ENCODE peak calls at places on chromosomes 12 and 14, in four cellular contexts. V, E, Q and I are unnamed samples. For H3K4me1 and H3K36me3, the result is how much of the 10 kb centered on the place peaks cover.

GRCh38 chr12:47636908-47637780 is 68.7 kb downstream of the RPAP3 start:
- DNase-seq in V (peak), E (no peak), Q (peak), I (peak)

GRCh38 chr12:109822951-109823411 is 10.2 kb downstream of the TRPV4 start:
- DNase-seq in V (no peak), E (no peak), Q (no peak), I (no peak)

GRCh38 chr12:14810953-14811483 is 3.0 kb downstream of the SMCO3 start:
- DNase-seq in V (no peak), E (no peak), Q (no peak), I (no peak)

GRCh38 chr14:73741876-73742519 is 27.8 kb upstream of the PNMA1 start:
- DNase-seq in V (no peak), E (no peak), Q (no peak), I (no peak)

GRCh38 chr14:93150227-93151206 is 34.2 kb downstream of the MOAP1 start:
- DNase-seq in V (no peak), E (no peak), Q (no peak), I (no peak)

GRCh38 chr12:116441292-116441691 is 117.9 kb upstream of the MAP1LC3B2 start:
- DNase-seq in V (no peak), E (no peak), Q (no peak), I (no peak)

GRCh38 chr12:13538136-13538535 is 341.6 kb downstream of the EMP1 start:
- DNase-seq in V (no peak), E (no peak), Q (no peak), I (no peak)

GRCh38 chr12:57166971-57167371 is 19.6 kb upstream of the LRP1-AS start:
- DNase-seq in V (no peak), E (no peak), Q (no peak), I (no peak)

GRCh38 chr14:22097072-22097471 is 423.5 kb upstream of the OR4E1 start:
- DNase-seq in V (no peak), E (no peak), Q (no peak), I (no peak)

GRCh38 chr12:107519906-107520859 is 165.4 kb upstream of the PWP1 start:
- DNase-seq in V (no peak), E (no peak), Q (no peak), I (no peak)

GRCh38 chr12:50214018-50214417 is 46.8 kb upstream of the CERS5 start:
- DNase-seq in V (no peak), E (no peak), Q (no peak), I (no peak)
- H3K4me1 ChIP-seq in V (half or more), E (under half), Q (under half), I (under half)

GRCh38 chr14:51081209-51081608 is 13.7 kb downstream of the TRIM9 start:
- DNase-seq in V (no peak), E (no peak), Q (no peak), I (no peak)

GRCh38 chr14:51080622-51081021 is 14.3 kb downstream of the TRIM9 start:
- DNase-seq in V (no peak), E (no peak), Q (no peak), I (no peak)

GRCh38 chr14:51081712-51082111 is 13.2 kb downstream of the TRIM9 start:
- DNase-seq in V (no peak), E (no peak), Q (no peak), I (no peak)

GRCh38 chr14:51079085-51079484 is 15.8 kb downstream of the TRIM9 start:
- DNase-seq in V (no peak), E (no peak), Q (no peak), I (no peak)

DNA sequence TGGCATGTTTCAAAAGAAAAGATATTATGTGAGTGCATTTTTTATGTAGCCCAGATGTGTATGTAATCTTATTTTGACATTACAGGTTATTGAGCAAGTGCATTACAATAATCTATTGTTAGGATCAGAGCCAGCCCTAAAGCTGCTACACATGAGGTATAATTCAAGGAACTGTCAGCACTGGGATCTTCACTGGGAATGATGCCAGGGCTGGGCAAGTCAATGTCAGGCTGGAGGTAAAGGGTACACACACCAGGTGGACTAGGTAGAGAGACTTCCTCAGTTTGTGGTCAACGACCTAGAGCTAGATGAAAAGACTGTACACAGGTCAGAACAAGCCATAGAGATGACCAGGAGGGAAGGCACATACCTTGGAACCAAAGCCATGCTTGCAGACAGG is 15.4 kb downstream of the TRIM9 start:
- DNase-seq in V (no peak), E (no peak), Q (no peak), I (no peak)
- TF ChIP-seq YY1 in V (no peak), E (no peak), Q (no peak), I (no peak)

GRCh38 chr12:119683413-119683812 is 15.5 kb downstream of the PRKAB1 start:
- DNase-seq in V (no peak), E (no peak), Q (no peak), I (no peak)

GRCh38 chr12:119685375-119685774 is 17.4 kb downstream of the PRKAB1 start:
- DNase-seq in V (no peak), E (no peak), Q (no peak), I (no peak)

GRCh38 chr12:119686355-119686754 is 18.4 kb downstream of the PRKAB1 start:
- DNase-seq in V (no peak), E (no peak), Q (no peak), I (no peak)

GRCh38 chr12:119683816-119684215 is 15.9 kb downstream of the PRKAB1 start:
- DNase-seq in V (no peak), E (no peak), Q (no peak), I (no peak)

GRCh38 chr12:119684730-119685129 is 16.8 kb downstream of the PRKAB1 start:
- DNase-seq in V (no peak), E (no peak), Q (no peak), I (no peak)
- H3K36me3 ChIP-seq in V (under half), E (under half), Q (under half), I (half or more)

DNA sequence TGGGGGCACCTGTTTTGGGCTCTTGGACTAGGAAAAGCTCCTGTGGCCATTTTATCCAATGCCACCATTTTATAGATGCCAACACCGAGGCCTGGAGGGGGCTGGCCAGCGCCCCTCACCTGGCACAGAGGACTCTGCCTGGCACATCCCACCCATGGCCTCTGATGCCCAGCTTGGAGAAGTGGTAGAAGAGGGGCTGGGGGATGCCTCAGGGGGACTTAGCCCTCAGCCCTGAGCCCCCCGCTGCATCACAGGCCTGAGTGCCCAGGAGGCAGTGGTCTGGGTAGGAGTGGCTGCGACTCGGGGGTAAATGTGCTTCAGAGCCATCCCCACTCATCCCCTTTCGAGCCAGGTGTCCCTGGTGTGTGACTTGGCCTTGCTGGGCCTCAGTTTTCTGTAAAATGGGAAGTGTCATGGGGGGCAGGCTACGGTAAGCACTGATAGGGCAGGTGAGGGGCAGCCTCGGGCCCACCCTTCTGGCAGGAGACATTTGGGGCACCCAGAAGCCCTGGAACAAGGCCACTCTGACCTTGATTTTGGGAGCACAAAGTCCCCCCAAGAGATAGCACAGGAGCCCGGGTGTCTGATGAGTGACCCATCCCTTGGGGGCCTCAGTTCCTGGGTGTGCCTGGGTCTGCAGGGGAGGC is 22.5 kb downstream of the SH2B3 start:
- DNase-seq in V (no peak), E (no peak), Q (no peak), I (no peak)
- H3K4me1 ChIP-seq in V (under half), E (half or more), Q (under half), I (under half)